ENCODE peak calls at places on chromosomes 13 and 19, in ten cellular contexts. J is AG10803, X is GM12865, R is spleen, I is thoracic aorta, T is fibroblast of pulmonary artery, W is BE2C, S is left ventricle myocardium inferior, O is astrocyte of the spinal cord, F is cardiac muscle cell. V is an unnamed sample.
A peak's percentile ranks its signal among the peaks of the same experiment; 100 is the strongest.

GRCh38 chr19:11481777-11482383 is 1.0 kb upstream of the ELAVL3 start:
- DNase-seq in J (peak; percentile 82), X (peak; percentile 97), R (peak; percentile 84), I (peak; percentile 31), T (peak; percentile 91), W (peak; percentile 96), S (peak; percentile 67), O (peak; percentile 71), F (peak; percentile 93), V (peak; percentile 93)

GRCh38 chr19:38583219-38583984 is 34.4 kb downstream of the MAP4K1 start:
- DNase-seq in J (no peak), X (peak; percentile 89), R (no peak), I (no peak), T (no peak), W (no peak), S (no peak), O (no peak), F (no peak), V (peak; percentile 78)

GRCh38 chr19:43372462-43372861 is 19.0 kb downstream of the CD177 start:
- DNase-seq in J (no peak), X (no peak), R (peak; percentile 54), I (no peak), T (no peak), W (no peak), S (no peak), O (no peak), F (peak; percentile 6), V (no peak)

GRCh38 chr19:37519890-37520289 is 13.2 kb downstream of the ZNF793 start:
- DNase-seq in J (no peak), X (no peak), R (no peak), I (no peak), T (peak; percentile 22), W (peak; percentile 52), S (no peak), O (peak; percentile 10), F (peak; percentile 7), V (no peak)

GRCh38 chr19:51094696-51095279 is 12.1 kb upstream of the KLK14 start:
- DNase-seq in J (no peak), X (peak; percentile 31), R (no peak), I (no peak), T (peak; percentile 12), W (peak; percentile 63), S (no peak), O (no peak), F (peak; percentile 25), V (peak; percentile 80)

GRCh38 chr19:5054551-5055456 is 85.9 kb downstream of the KDM4B start:
- DNase-seq in J (no peak), X (no peak), R (no peak), I (no peak), T (no peak), W (no peak), S (peak; percentile 40), O (no peak), F (no peak), V (no peak)

GRCh38 chr19:56705939-56706338 is 34.4 kb upstream of the ZNF835 start:
- DNase-seq in J (no peak), X (no peak), R (no peak), I (no peak), T (no peak), W (no peak), S (no peak), O (no peak), F (no peak), V (no peak)

GRCh38 chr19:44570984-44571684 is 41.7 kb upstream of the CEACAM20 start:
- DNase-seq in J (peak; percentile 79), X (peak; percentile 73), R (no peak), I (peak; percentile 35), T (peak; percentile 91), W (peak; percentile 74), S (no peak), O (peak; percentile 80), F (peak; percentile 90), V (peak; percentile 70)

GRCh38 chr13:22018297-22019210 is 347.7 kb downstream of the FGF9 start:
- DNase-seq in J (no peak), X (no peak), R (no peak), I (no peak), T (no peak), W (no peak), S (no peak), O (no peak), F (no peak), V (no peak)

GRCh38 chr19:49556412-49557398 is 23.7 kb downstream of the NOSIP start:
- DNase-seq in J (no peak), X (no peak), R (no peak), I (no peak), T (no peak), W (no peak), S (no peak), O (no peak), F (no peak), V (no peak)

GRCh38 chr19:49536921-49537462 is 9.2 kb downstream of the RCN3 start:
- DNase-seq in J (no peak), X (no peak), R (no peak), I (no peak), T (no peak), W (no peak), S (no peak), O (no peak), F (no peak), V (no peak)

GRCh38 chr19:3523361-3524074 is 15.5 kb upstream of the TEKTIP1 start:
- DNase-seq in J (no peak), X (no peak), R (no peak), I (no peak), T (no peak), W (no peak), S (no peak), O (no peak), F (no peak), V (no peak)

GRCh38 chr13:33016414-33017409 is at the start of gene KL:
- DNase-seq in J (no peak), X (peak; percentile 62), R (peak; percentile 87), I (no peak), T (no peak), W (peak; percentile 28), S (peak; percentile 34), O (no peak), F (peak; percentile 16), V (peak; percentile 63)

GRCh38 chr19:3760871-3761361 is 576 bp downstream of the APBA3 start:
- DNase-seq in J (peak; percentile 14), X (peak; percentile 26), R (no peak), I (no peak), T (peak; percentile 10), W (no peak), S (no peak), O (no peak), F (peak; percentile 19), V (no peak)

GRCh38 chr13:33279898-33280549 is 5.5 kb downstream of the STARD13 start:
- DNase-seq in J (peak; percentile 76), X (no peak), R (no peak), I (no peak), T (peak; percentile 77), W (no peak), S (no peak), O (peak; percentile 59), F (peak; percentile 50), V (no peak)

GRCh38 chr13:51494151-51494550 is 41.3 kb upstream of the INTS6 start:
- DNase-seq in J (peak; percentile 64), X (no peak), R (no peak), I (no peak), T (peak; percentile 29), W (no peak), S (no peak), O (peak; percentile 36), F (peak; percentile 25), V (no peak)

GRCh38 chr19:21094347-21095025 is 12.5 kb downstream of the ZNF714 start:
- DNase-seq in J (peak; percentile 45), X (no peak), R (no peak), I (no peak), T (no peak), W (no peak), S (no peak), O (no peak), F (no peak), V (no peak)

DNA sequence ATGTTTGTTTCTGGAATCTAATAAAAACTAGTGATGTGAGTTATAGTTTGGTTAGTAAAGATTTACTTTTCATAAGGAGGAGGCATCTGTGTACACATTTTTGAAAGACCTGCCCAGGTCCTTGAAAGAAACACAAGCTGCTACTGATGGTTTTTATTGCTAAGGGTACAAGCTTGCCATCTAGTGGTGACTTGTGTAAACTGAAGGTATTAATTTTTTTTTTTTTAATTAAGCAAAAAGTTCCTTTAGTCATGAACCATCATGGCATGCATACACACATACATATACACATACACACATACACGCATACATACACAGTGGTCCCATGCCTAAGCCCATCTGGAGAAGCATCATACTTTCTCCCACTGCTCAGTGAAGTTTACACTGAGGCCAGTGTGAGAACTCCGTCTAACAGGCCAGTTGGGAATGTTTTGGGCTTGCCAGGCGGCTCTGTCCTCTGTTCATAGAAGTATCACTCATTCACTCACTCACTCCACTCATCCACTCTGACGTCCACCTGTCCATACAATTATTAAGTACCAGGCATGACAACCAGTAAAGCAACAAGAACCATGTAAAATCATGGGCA is 312.5 kb downstream of the DCLK1 start:
- DNase-seq in J (peak; percentile 79), X (peak; percentile 35), R (no peak), I (no peak), T (peak; percentile 73), W (no peak), S (no peak), O (peak; percentile 55), F (peak; percentile 70), V (peak; percentile 31)
- TF ChIP-seq CTCF in J (peak; percentile 73), X (peak; percentile 57), R (peak; percentile 14), I (peak; percentile 71), T (peak; percentile 74), W (peak; percentile 78), S (peak; percentile 80), O (peak; percentile 58), F (peak; percentile 67), V (peak; percentile 44)

GRCh38 chr19:8363803-8364771 is at the start of gene ANGPTL4:
- DNase-seq in J (peak; percentile 74), X (no peak), R (peak; percentile 69), I (peak; percentile 53), T (peak; percentile 88), W (peak; percentile 68), S (peak; percentile 77), O (peak; percentile 74), F (peak; percentile 92), V (peak; percentile 78)
- TF ChIP-seq CTCF in J (peak; percentile 36), X (no peak), R (no peak), I (peak; percentile 26), T (peak; percentile 28), W (no peak), S (peak; percentile 48), O (peak; percentile 34), F (peak; percentile 29), V (no peak)

DNA sequence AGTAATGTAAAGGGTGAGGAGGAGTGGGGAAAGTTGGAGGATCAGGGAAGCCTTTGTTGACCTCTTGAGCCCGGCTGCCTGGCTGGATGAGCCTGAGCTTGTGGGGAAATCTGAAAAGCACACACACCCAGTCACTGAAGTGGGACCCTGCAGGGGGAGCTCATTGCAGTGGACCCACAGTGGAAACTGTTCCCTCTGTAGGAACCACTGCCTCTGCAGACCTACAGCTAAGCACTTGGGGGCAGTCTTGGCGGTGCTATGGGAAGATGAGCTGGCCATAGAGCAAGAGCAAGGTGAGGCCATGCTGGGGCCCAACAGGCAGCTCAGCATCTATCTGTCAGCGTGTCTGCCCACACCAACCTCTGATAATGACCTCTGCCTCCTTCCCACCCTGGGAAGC is 294.8 kb downstream of the TSHZ3 start:
- DNase-seq in J (peak; percentile 63), X (no peak), R (peak; percentile 63), I (no peak), T (peak; percentile 75), W (peak; percentile 45), S (peak; percentile 28), O (peak; percentile 74), F (peak; percentile 78), V (no peak)
- TF ChIP-seq CTCF in J (peak; percentile 80), X (no peak), R (peak; percentile 44), I (no peak), T (peak; percentile 78), W (peak; percentile 48), S (peak; percentile 59), O (peak; percentile 86), F (peak; percentile 76), V (no peak)

GRCh38 chr19:2253106-2254051 is 2.8 kb downstream of the JSRP1 start:
- DNase-seq in J (no peak), X (peak; percentile 57), R (peak; percentile 89), I (no peak), T (no peak), W (peak; percentile 15), S (no peak), O (no peak), F (no peak), V (peak; percentile 79)
- TF ChIP-seq CTCF in J (no peak), X (peak; percentile 48), R (peak; percentile 58), I (no peak), T (peak; percentile 8), W (peak; percentile 10), S (no peak), O (peak; percentile 30), F (peak; percentile 19), V (peak; percentile 17)